ENCODE peak calls at places on chromosomes 7 and 10, in six cellular contexts. One of them, this sample, is unnamed.

GRCh38 chr10:124560377-124560776 is 98.8 kb downstream of the LHPP start:
- DNase-seq in CD8-positive, alpha-beta memory T cell: no peak
- DNase-seq in foreskin fibroblast: peak; percentile 85
- DNase-seq in PC-9: no peak
- DNase-seq in heart left ventricle: peak; percentile 80
- DNase-seq in AG10803: peak; percentile 60
- DNase-seq in this sample: peak; percentile 90

GRCh38 chr10:72171175-72171630 is 44.6 kb upstream of the ANAPC16 start:
- DNase-seq in PC-9: peak; percentile 90
- DNase-seq in AG10803: peak; percentile 80
- DNase-seq in heart left ventricle: no peak
- DNase-seq in CD8-positive, alpha-beta memory T cell: no peak
- DNase-seq in foreskin fibroblast: peak; percentile 83
- DNase-seq in this sample: peak; percentile 38

GRCh38 chr10:109995178-109995577 is 12.6 kb upstream of the ADD3 start:
- DNase-seq in AG10803: no peak
- DNase-seq in CD8-positive, alpha-beta memory T cell: no peak
- DNase-seq in PC-9: no peak
- DNase-seq in heart left ventricle: no peak
- DNase-seq in foreskin fibroblast: no peak
- DNase-seq in this sample: no peak

GRCh38 chr10:102555781-102556328 is 52.1 kb downstream of the SUFU start:
- DNase-seq in PC-9: no peak
- DNase-seq in heart left ventricle: no peak
- DNase-seq in AG10803: peak; percentile 47
- DNase-seq in foreskin fibroblast: peak; percentile 75
- DNase-seq in CD8-positive, alpha-beta memory T cell: no peak
- DNase-seq in this sample: peak; percentile 64

GRCh38 chr7:99235925-99236324 is 28.0 kb upstream of the KPNA7 start:
- DNase-seq in PC-9: no peak
- DNase-seq in AG10803: no peak
- DNase-seq in CD8-positive, alpha-beta memory T cell: no peak
- DNase-seq in heart left ventricle: peak; percentile 10
- DNase-seq in foreskin fibroblast: no peak
- DNase-seq in this sample: no peak

GRCh38 chr7:66356277-66356721 is 151.2 kb downstream of the TPST1 start:
- DNase-seq in heart left ventricle: no peak
- DNase-seq in AG10803: peak; percentile 62
- DNase-seq in CD8-positive, alpha-beta memory T cell: no peak
- DNase-seq in foreskin fibroblast: peak; percentile 34
- DNase-seq in PC-9: no peak
- DNase-seq in this sample: no peak

GRCh38 chr7:12729112-12729511 is 41.7 kb downstream of the ARL4A start:
- DNase-seq in heart left ventricle: peak; percentile 82
- DNase-seq in foreskin fibroblast: peak; percentile 35
- DNase-seq in PC-9: peak; percentile 25
- DNase-seq in AG10803: peak; percentile 34
- DNase-seq in CD8-positive, alpha-beta memory T cell: no peak
- DNase-seq in this sample: no peak

GRCh38 chr7:88204525-88205103 is 15.2 kb downstream of the SRI start:
- DNase-seq in heart left ventricle: no peak
- DNase-seq in AG10803: no peak
- DNase-seq in CD8-positive, alpha-beta memory T cell: no peak
- DNase-seq in PC-9: no peak
- DNase-seq in foreskin fibroblast: no peak
- DNase-seq in this sample: no peak

GRCh38 chr10:87613766-87614165 is 45.9 kb upstream of the PAPSS2 start:
- DNase-seq in foreskin fibroblast: peak; percentile 26
- DNase-seq in heart left ventricle: no peak
- DNase-seq in CD8-positive, alpha-beta memory T cell: no peak
- DNase-seq in PC-9: no peak
- DNase-seq in AG10803: peak; percentile 25
- DNase-seq in this sample: no peak

GRCh38 chr10:29189272-29189671 is 99.6 kb upstream of the LYZL1 start:
- DNase-seq in CD8-positive, alpha-beta memory T cell: no peak
- DNase-seq in PC-9: no peak
- DNase-seq in AG10803: peak; percentile 93
- DNase-seq in heart left ventricle: no peak
- DNase-seq in foreskin fibroblast: no peak
- DNase-seq in this sample: no peak

DNA sequence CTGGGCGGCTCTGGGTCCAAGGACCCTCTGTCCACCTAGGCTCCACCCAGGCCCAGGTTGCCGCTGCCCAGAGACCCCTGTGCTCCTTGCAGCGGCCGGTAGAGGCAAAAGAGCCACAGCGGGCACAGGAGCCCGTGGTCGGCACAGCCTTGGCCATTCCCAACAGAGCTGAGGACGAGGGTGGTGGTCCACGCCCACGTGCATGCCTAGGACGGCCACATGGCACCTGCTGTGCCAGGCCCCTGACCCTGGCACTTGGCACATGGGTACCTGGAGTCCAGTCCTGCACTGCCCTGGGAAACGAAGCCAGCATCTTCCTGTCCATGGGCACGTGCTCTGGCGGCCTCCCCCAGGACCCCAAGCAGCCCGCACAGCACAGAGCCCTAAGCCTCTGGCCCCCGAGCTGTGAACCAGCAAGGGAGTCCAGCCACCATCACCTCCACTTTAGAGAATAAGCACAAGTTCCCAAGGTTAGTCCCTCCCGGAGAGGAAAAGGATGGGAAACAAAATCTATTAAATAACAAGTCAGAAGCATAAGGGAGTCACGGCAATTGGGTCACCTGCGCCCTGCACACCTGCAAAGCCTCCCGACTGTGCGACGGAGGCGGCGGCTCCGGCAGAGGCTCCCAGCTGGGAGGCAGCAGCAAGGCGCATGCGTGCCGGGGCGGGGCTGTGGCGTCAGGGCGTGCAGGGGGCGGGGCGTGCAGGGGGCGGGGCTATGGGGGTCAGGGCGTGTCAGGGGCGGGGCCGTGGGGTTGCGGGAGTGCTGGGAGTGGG is 59.1 kb downstream of the STK32C start:
- DNase-seq in PC-9: peak; percentile 71
- DNase-seq in foreskin fibroblast: no peak
- DNase-seq in heart left ventricle: peak; percentile 85
- DNase-seq in CD8-positive, alpha-beta memory T cell: peak; percentile 70
- DNase-seq in AG10803: peak; percentile 20
- DNase-seq in this sample: no peak
- H3K4me3 ChIP-seq in PC-9: peak overlapping the region; percentile 54
- H3K4me3 ChIP-seq in foreskin fibroblast: peak overlapping the region; percentile 34
- H3K4me3 ChIP-seq in heart left ventricle: no peak overlapping the region
- H3K4me3 ChIP-seq in CD8-positive, alpha-beta memory T cell: peak overlapping the region; percentile 22
- H3K4me3 ChIP-seq in AG10803: peak overlapping the region; percentile 55
- H3K4me3 ChIP-seq in this sample: peak overlapping the region; percentile 24

GRCh38 chr10:4240641-4241197 is 455.7 kb upstream of the KLF6 start:
- DNase-seq in CD8-positive, alpha-beta memory T cell: no peak
- DNase-seq in PC-9: no peak
- DNase-seq in heart left ventricle: no peak
- DNase-seq in foreskin fibroblast: peak; percentile 71
- DNase-seq in AG10803: peak; percentile 93
- DNase-seq in this sample: peak; percentile 69

GRCh38 chr10:4241724-4242345 is 456.8 kb upstream of the KLF6 start:
- DNase-seq in CD8-positive, alpha-beta memory T cell: no peak
- DNase-seq in foreskin fibroblast: peak; percentile 93
- DNase-seq in AG10803: peak; percentile 100
- DNase-seq in PC-9: peak; percentile 27
- DNase-seq in heart left ventricle: no peak
- DNase-seq in this sample: peak; percentile 100

GRCh38 chr10:4243651-4244050 is 458.6 kb upstream of the KLF6 start:
- DNase-seq in heart left ventricle: no peak
- DNase-seq in CD8-positive, alpha-beta memory T cell: no peak
- DNase-seq in foreskin fibroblast: peak; percentile 95
- DNase-seq in PC-9: peak; percentile 21
- DNase-seq in AG10803: peak; percentile 99
- DNase-seq in this sample: peak; percentile 99

GRCh38 chr10:4242561-4243035 is 457.6 kb upstream of the KLF6 start:
- DNase-seq in foreskin fibroblast: peak; percentile 78
- DNase-seq in heart left ventricle: no peak
- DNase-seq in CD8-positive, alpha-beta memory T cell: no peak
- DNase-seq in AG10803: peak; percentile 95
- DNase-seq in PC-9: peak; percentile 40
- DNase-seq in this sample: peak; percentile 82

DNA sequence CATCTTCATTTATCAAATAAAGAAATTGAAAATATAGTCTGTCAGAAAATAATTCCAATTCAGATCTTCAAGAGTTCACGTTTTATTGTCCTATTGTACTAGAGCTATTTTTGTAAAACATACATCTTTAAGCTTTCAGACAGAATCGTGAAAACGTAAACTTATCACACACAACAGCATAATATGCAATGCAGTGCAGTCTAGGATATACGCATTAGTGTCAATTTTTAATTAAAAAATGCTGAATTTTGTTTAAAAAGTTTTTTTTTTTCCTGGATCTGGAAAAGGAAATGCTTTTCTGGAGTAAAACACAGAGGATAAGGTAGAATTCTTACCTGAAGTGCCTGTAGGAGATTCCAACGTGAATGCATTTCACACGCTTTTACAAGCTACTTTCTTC is 458.2 kb upstream of the KLF6 start:
- DNase-seq in heart left ventricle: no peak
- DNase-seq in PC-9: no peak
- DNase-seq in AG10803: no peak
- DNase-seq in CD8-positive, alpha-beta memory T cell: no peak
- DNase-seq in foreskin fibroblast: no peak
- DNase-seq in this sample: no peak
- H3K4me3 ChIP-seq in heart left ventricle: peak overlapping the region; percentile 45
- H3K4me3 ChIP-seq in PC-9: peak overlapping the region; percentile 27
- H3K4me3 ChIP-seq in AG10803: peak overlapping the region; percentile 54
- H3K4me3 ChIP-seq in CD8-positive, alpha-beta memory T cell: no peak overlapping the region
- H3K4me3 ChIP-seq in foreskin fibroblast: peak overlapping the region; percentile 15
- H3K4me3 ChIP-seq in this sample: peak overlapping the region; percentile 35

GRCh38 chr7:128455556-128456254 is at the start of gene HILPDA:
- DNase-seq in AG10803: peak; percentile 97
- DNase-seq in CD8-positive, alpha-beta memory T cell: peak; percentile 95
- DNase-seq in foreskin fibroblast: peak; percentile 97
- DNase-seq in PC-9: peak; percentile 94
- DNase-seq in heart left ventricle: peak; percentile 98
- DNase-seq in this sample: peak; percentile 97

GRCh38 chr7:128458956-128459355 is 3.3 kb downstream of the HILPDA start:
- DNase-seq in heart left ventricle: no peak
- DNase-seq in PC-9: no peak
- DNase-seq in AG10803: no peak
- DNase-seq in CD8-positive, alpha-beta memory T cell: no peak
- DNase-seq in foreskin fibroblast: no peak
- DNase-seq in this sample: no peak

GRCh38 chr7:128454808-128455555 is 696 bp upstream of the HILPDA start:
- DNase-seq in AG10803: peak; percentile 74
- DNase-seq in CD8-positive, alpha-beta memory T cell: no peak
- DNase-seq in PC-9: no peak
- DNase-seq in foreskin fibroblast: peak; percentile 18
- DNase-seq in heart left ventricle: no peak
- DNase-seq in this sample: no peak

GRCh38 chr7:128462427-128462826 is 6.7 kb downstream of the HILPDA start:
- DNase-seq in AG10803: no peak
- DNase-seq in CD8-positive, alpha-beta memory T cell: no peak
- DNase-seq in heart left ventricle: no peak
- DNase-seq in PC-9: no peak
- DNase-seq in foreskin fibroblast: no peak
- DNase-seq in this sample: no peak

GRCh38 chr7:128459394-128459878 is 3.8 kb downstream of the HILPDA start:
- DNase-seq in AG10803: peak; percentile 67
- DNase-seq in CD8-positive, alpha-beta memory T cell: peak; percentile 79
- DNase-seq in heart left ventricle: no peak
- DNase-seq in PC-9: peak; percentile 24
- DNase-seq in foreskin fibroblast: peak; percentile 57
- DNase-seq in this sample: no peak
- H3K4me3 ChIP-seq in AG10803: no peak overlapping the region
- H3K4me3 ChIP-seq in CD8-positive, alpha-beta memory T cell: no peak overlapping the region
- H3K4me3 ChIP-seq in heart left ventricle: no peak overlapping the region
- H3K4me3 ChIP-seq in PC-9: no peak overlapping the region
- H3K4me3 ChIP-seq in foreskin fibroblast: no peak overlapping the region
- H3K4me3 ChIP-seq in this sample: no peak overlapping the region

GRCh38 chr10:18401416-18402195 is 249.8 kb downstream of the NSUN6 start:
- DNase-seq in foreskin fibroblast: no peak
- DNase-seq in heart left ventricle: no peak
- DNase-seq in PC-9: no peak
- DNase-seq in AG10803: no peak
- DNase-seq in CD8-positive, alpha-beta memory T cell: no peak
- DNase-seq in this sample: no peak
- H3K4me3 ChIP-seq in foreskin fibroblast: no peak overlapping the region
- H3K4me3 ChIP-seq in heart left ventricle: no peak overlapping the region
- H3K4me3 ChIP-seq in PC-9: no peak overlapping the region
- H3K4me3 ChIP-seq in AG10803: no peak overlapping the region
- H3K4me3 ChIP-seq in CD8-positive, alpha-beta memory T cell: no peak overlapping the region
- H3K4me3 ChIP-seq in this sample: no peak overlapping the region

GRCh38 chr10:94361161-94361794 is 1.5 kb downstream of the NOC3L start:
- DNase-seq in heart left ventricle: no peak
- DNase-seq in PC-9: no peak
- DNase-seq in foreskin fibroblast: no peak
- DNase-seq in AG10803: peak; percentile 28
- DNase-seq in CD8-positive, alpha-beta memory T cell: peak; percentile 52
- DNase-seq in this sample: no peak
- H3K4me3 ChIP-seq in heart left ventricle: peak overlapping the region; percentile 78
- H3K4me3 ChIP-seq in PC-9: peak overlapping the region; percentile 83
- H3K4me3 ChIP-seq in foreskin fibroblast: peak overlapping the region; percentile 63
- H3K4me3 ChIP-seq in AG10803: peak overlapping the region; percentile 89
- H3K4me3 ChIP-seq in CD8-positive, alpha-beta memory T cell: peak overlapping the region; percentile 84
- H3K4me3 ChIP-seq in this sample: peak overlapping the region; percentile 67

DNA sequence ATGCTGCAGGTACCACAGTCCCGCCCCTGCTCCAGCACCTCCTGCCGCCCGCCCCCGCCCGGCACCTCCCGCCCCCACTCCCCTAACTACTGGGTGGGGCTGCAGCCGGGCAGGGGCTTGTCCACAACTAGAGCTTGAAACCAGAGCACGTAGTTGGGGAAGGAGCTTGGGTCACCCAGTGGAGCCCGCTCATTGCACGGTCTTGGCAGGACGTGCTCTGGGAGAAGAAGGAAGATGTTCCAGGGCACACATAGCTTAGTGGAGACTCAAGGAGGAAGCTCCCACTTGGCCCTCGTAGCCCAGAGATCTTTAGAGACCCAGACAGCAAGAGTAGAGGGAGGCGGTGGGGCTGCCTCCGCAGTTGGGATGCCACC is 692 bp downstream of the IGFBP1 start:
- DNase-seq in foreskin fibroblast: no peak
- DNase-seq in AG10803: no peak
- DNase-seq in heart left ventricle: no peak
- DNase-seq in CD8-positive, alpha-beta memory T cell: no peak
- DNase-seq in PC-9: no peak
- DNase-seq in this sample: no peak
- H3K4me3 ChIP-seq in foreskin fibroblast: peak overlapping the region; percentile 32
- H3K4me3 ChIP-seq in AG10803: peak overlapping the region; percentile 10
- H3K4me3 ChIP-seq in heart left ventricle: peak overlapping the region; percentile 16
- H3K4me3 ChIP-seq in CD8-positive, alpha-beta memory T cell: no peak overlapping the region
- H3K4me3 ChIP-seq in PC-9: peak overlapping the region; percentile 73
- H3K4me3 ChIP-seq in this sample: peak overlapping the region; percentile 41

This sample was measured in skeletal muscle cell.